ENCODE peak calls at places on chromosomes 4 and X, in four cellular contexts. One of them, this sample, is unnamed.

GRCh38 chr4:151267822-151268535 is 9.0 kb upstream of the PRSS48 start:
- DNase-seq in lower lobe of right lung: no peak
- DNase-seq in right atrium auricular region: no peak
- DNase-seq in IMR-90: peak
- DNase-seq in this sample: peak

GRCh38 chr4:19327364-19327763 is 924.3 kb upstream of the SLIT2 start:
- DNase-seq in lower lobe of right lung: no peak
- DNase-seq in right atrium auricular region: no peak
- DNase-seq in IMR-90: peak
- DNase-seq in this sample: peak

GRCh38 chrX:37986893-37987292 is 19.5 kb upstream of the SYTL5 start:
- DNase-seq in lower lobe of right lung: no peak
- DNase-seq in right atrium auricular region: no peak
- DNase-seq in IMR-90: peak
- DNase-seq in this sample: no peak

GRCh38 chr4:164536829-164537228 is 217.1 kb upstream of the SMIM31 start:
- DNase-seq in lower lobe of right lung: no peak
- DNase-seq in right atrium auricular region: no peak
- DNase-seq in IMR-90: peak
- DNase-seq in this sample: peak

GRCh38 chr4:783133-783541 is 42.8 kb downstream of the CPLX1 start:
- DNase-seq in lower lobe of right lung: no peak
- DNase-seq in right atrium auricular region: no peak
- DNase-seq in IMR-90: no peak
- DNase-seq in this sample: no peak

GRCh38 chr4:18458465-18458864 is 436.9 kb upstream of the LCORL start:
- DNase-seq in lower lobe of right lung: no peak
- DNase-seq in right atrium auricular region: no peak
- DNase-seq in IMR-90: no peak
- DNase-seq in this sample: no peak

GRCh38 chrX:148049441-148049840 is 68.3 kb downstream of the FMR1NB start:
- DNase-seq in lower lobe of right lung: no peak
- DNase-seq in right atrium auricular region: no peak
- DNase-seq in IMR-90: peak
- DNase-seq in this sample: peak

GRCh38 chrX:71976753-71977152 is 66.1 kb downstream of the NHSL2 start:
- DNase-seq in lower lobe of right lung: no peak
- DNase-seq in right atrium auricular region: no peak
- DNase-seq in IMR-90: no peak
- DNase-seq in this sample: no peak

GRCh38 chr4:169346840-169347239 is 76.1 kb upstream of the SH3RF1 start:
- DNase-seq in lower lobe of right lung: no peak
- DNase-seq in right atrium auricular region: no peak
- DNase-seq in IMR-90: no peak
- DNase-seq in this sample: no peak

GRCh38 chr4:44738615-44739014 is 12.3 kb upstream of the GNPDA2 start:
- DNase-seq in lower lobe of right lung: no peak
- DNase-seq in right atrium auricular region: no peak
- DNase-seq in IMR-90: no peak
- DNase-seq in this sample: peak

GRCh38 chr4:29717658-29718057 is 1002.5 kb upstream of the PCDH7 start:
- DNase-seq in lower lobe of right lung: no peak
- DNase-seq in right atrium auricular region: no peak
- DNase-seq in IMR-90: peak
- DNase-seq in this sample: peak

GRCh38 chr4:5893013-5893580 is at the start of gene CRMP1:
- DNase-seq in lower lobe of right lung: no peak
- DNase-seq in right atrium auricular region: no peak
- DNase-seq in IMR-90: no peak
- DNase-seq in this sample: no peak

GRCh38 chrX:46310815-46311497 is 234.3 kb downstream of the ZNF674 start:
- DNase-seq in lower lobe of right lung: no peak
- DNase-seq in right atrium auricular region: no peak
- DNase-seq in IMR-90: no peak
- DNase-seq in this sample: peak

GRCh38 chr4:145840162-145840768 is 98.4 kb downstream of the ZNF827 start:
- DNase-seq in lower lobe of right lung: no peak
- DNase-seq in right atrium auricular region: no peak
- DNase-seq in IMR-90: peak
- DNase-seq in this sample: peak

GRCh38 chr4:27716693-27717505 is 856.3 kb downstream of the STIM2 start:
- DNase-seq in lower lobe of right lung: no peak
- DNase-seq in right atrium auricular region: no peak
- DNase-seq in IMR-90: no peak
- DNase-seq in this sample: no peak

GRCh38 chrX:18809641-18810040 is 102.2 kb downstream of the PPEF1 start:
- DNase-seq in lower lobe of right lung: no peak
- DNase-seq in right atrium auricular region: no peak
- DNase-seq in IMR-90: no peak
- DNase-seq in this sample: no peak

GRCh38 chr4:81724925-81725329 is 253.2 kb upstream of the RASGEF1B start:
- DNase-seq in lower lobe of right lung: peak
- DNase-seq in right atrium auricular region: peak
- DNase-seq in IMR-90: no peak
- DNase-seq in this sample: peak

GRCh38 chrX:72101597-72102037 is 30.1 kb downstream of the RTL5 start:
- DNase-seq in lower lobe of right lung: no peak
- DNase-seq in right atrium auricular region: no peak
- DNase-seq in IMR-90: no peak
- DNase-seq in this sample: no peak

GRCh38 chr4:5888222-5888701 is 4.6 kb downstream of the CRMP1 start:
- DNase-seq in lower lobe of right lung: no peak
- DNase-seq in right atrium auricular region: no peak
- DNase-seq in IMR-90: no peak
- DNase-seq in this sample: no peak

GRCh38 chr4:183370786-183371185 is 48.6 kb upstream of the CLDN24 start:
- DNase-seq in lower lobe of right lung: no peak
- DNase-seq in right atrium auricular region: no peak
- DNase-seq in IMR-90: no peak
- DNase-seq in this sample: no peak

GRCh38 chr4:110197421-110198398 is 705 bp downstream of the ELOVL6 start:
- DNase-seq in lower lobe of right lung: no peak
- DNase-seq in right atrium auricular region: no peak
- DNase-seq in IMR-90: peak
- DNase-seq in this sample: peak

GRCh38 chr4:150037251-150037856 is 40.9 kb upstream of the DCLK2 start:
- DNase-seq in lower lobe of right lung: no peak
- DNase-seq in right atrium auricular region: no peak
- DNase-seq in IMR-90: no peak
- DNase-seq in this sample: peak

GRCh38 chrX:122113376-122113775 is 1066.0 kb downstream of the GLUD2 start:
- DNase-seq in lower lobe of right lung: no peak
- DNase-seq in right atrium auricular region: no peak
- DNase-seq in IMR-90: no peak
- DNase-seq in this sample: no peak

GRCh38 chrX:107537815-107538214 is 88.4 kb downstream of the FRMPD3 start:
- DNase-seq in lower lobe of right lung: no peak
- DNase-seq in right atrium auricular region: no peak
- DNase-seq in IMR-90: peak
- DNase-seq in this sample: peak

GRCh38 chrX:136765957-136766356 is 14.8 kb downstream of the ARHGEF6 start:
- DNase-seq in lower lobe of right lung: no peak
- DNase-seq in right atrium auricular region: no peak
- DNase-seq in IMR-90: no peak
- DNase-seq in this sample: no peak

GRCh38 chrX:153297376-153297775 is 24.2 kb downstream of the PNMA6F start:
- DNase-seq in lower lobe of right lung: no peak
- DNase-seq in right atrium auricular region: no peak
- DNase-seq in IMR-90: no peak
- DNase-seq in this sample: no peak

GRCh38 chrX:153307546-153308175 is 13.9 kb downstream of the PNMA6F start:
- DNase-seq in lower lobe of right lung: no peak
- DNase-seq in right atrium auricular region: no peak
- DNase-seq in IMR-90: no peak
- DNase-seq in this sample: no peak

GRCh38 chr4:123699823-123700822 is 303.5 kb downstream of the SPRY1 start:
- DNase-seq in lower lobe of right lung: no peak
- DNase-seq in right atrium auricular region: no peak
- DNase-seq in IMR-90: peak
- DNase-seq in this sample: peak

GRCh38 chrX:152817082-152817744 is 13.3 kb downstream of the CETN2 start:
- DNase-seq in lower lobe of right lung: no peak
- DNase-seq in right atrium auricular region: no peak
- DNase-seq in IMR-90: peak
- DNase-seq in this sample: peak

GRCh38 chr4:1369484-1370079 is 22.6 kb downstream of the UVSSA start:
- DNase-seq in lower lobe of right lung: peak
- DNase-seq in right atrium auricular region: no peak
- DNase-seq in IMR-90: no peak
- DNase-seq in this sample: no peak

GRCh38 chr4:183485411-183486160 is 19.3 kb upstream of the ING2 start:
- DNase-seq in lower lobe of right lung: no peak
- DNase-seq in right atrium auricular region: no peak
- DNase-seq in IMR-90: peak
- DNase-seq in this sample: peak

GRCh38 chrX:10173331-10173900 is 16.6 kb downstream of the CLCN4 start:
- DNase-seq in lower lobe of right lung: no peak
- DNase-seq in right atrium auricular region: peak
- DNase-seq in IMR-90: peak
- DNase-seq in this sample: peak
- H3K4me3 ChIP-seq in lower lobe of right lung: no peak
- H3K4me3 ChIP-seq in right atrium auricular region: no peak
- H3K4me3 ChIP-seq in IMR-90: no peak
- H3K4me3 ChIP-seq in this sample: peak

DNA sequence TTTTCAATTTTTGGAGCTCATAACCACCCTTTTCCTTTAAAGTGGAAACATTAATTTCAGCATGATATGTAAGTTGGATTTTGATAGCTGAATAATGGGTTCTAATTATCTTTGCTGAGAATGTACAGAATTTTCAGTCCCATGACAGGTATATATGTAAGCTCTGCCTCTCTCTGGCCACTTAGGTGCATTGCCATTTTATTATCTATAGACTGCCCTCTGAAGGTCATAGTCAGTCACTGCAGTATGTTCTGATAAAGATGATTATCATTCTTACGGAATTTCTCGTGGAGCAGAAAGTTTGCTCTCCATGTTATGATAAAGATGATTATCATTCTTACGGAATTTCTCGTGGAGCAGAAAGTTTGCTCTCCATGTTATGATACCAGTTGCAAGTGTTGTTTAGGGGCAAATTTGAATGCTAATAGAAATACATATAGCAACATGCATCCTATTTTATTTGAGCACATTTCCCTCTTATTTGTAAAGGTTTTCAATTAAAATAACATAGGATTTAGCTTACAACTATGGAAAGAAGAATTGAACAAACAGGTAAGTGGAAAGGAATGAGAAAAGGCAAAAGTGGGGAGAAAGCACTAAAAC is 10.4 kb downstream of the AFP start:
- DNase-seq in lower lobe of right lung: no peak
- DNase-seq in right atrium auricular region: no peak
- DNase-seq in IMR-90: peak
- DNase-seq in this sample: peak
- TF ChIP-seq CTCF in lower lobe of right lung: peak
- TF ChIP-seq CTCF in right atrium auricular region: peak
- TF ChIP-seq CTCF in IMR-90: peak
- TF ChIP-seq CTCF in this sample: peak

DNA sequence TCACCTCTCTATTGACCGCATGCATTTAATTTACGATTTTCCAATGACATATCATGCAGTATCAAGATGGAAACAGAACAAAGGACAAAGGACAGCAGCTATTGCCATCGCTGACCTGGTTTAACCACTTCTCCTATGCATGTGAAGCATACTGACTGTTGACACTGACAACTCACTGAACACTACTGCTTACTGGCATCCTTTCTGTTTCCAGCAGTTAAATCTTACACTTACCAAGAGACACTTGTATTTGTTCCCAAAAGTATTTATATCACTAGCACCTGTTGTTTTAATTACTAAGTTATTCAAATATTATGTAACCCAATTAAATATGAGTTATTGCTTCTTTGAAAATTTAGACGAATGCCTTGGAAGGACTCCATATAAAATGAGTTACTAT is 176.7 kb downstream of the PDGFC start:
- DNase-seq in lower lobe of right lung: no peak
- DNase-seq in right atrium auricular region: no peak
- DNase-seq in IMR-90: no peak
- DNase-seq in this sample: no peak
- H3K4me3 ChIP-seq in lower lobe of right lung: no peak
- H3K4me3 ChIP-seq in right atrium auricular region: no peak
- H3K4me3 ChIP-seq in IMR-90: no peak
- H3K4me3 ChIP-seq in this sample: no peak

GRCh38 chr4:88211473-88212252 is 53.2 kb upstream of the ABCG2 start:
- DNase-seq in lower lobe of right lung: no peak
- DNase-seq in right atrium auricular region: no peak
- DNase-seq in IMR-90: peak
- DNase-seq in this sample: peak

GRCh38 chr4:88215351-88215750 is 56.9 kb upstream of the ABCG2 start:
- DNase-seq in lower lobe of right lung: no peak
- DNase-seq in right atrium auricular region: no peak
- DNase-seq in IMR-90: peak
- DNase-seq in this sample: no peak

GRCh38 chr4:88216395-88216794 is 58.0 kb upstream of the ABCG2 start:
- DNase-seq in lower lobe of right lung: no peak
- DNase-seq in right atrium auricular region: no peak
- DNase-seq in IMR-90: no peak
- DNase-seq in this sample: no peak

GRCh38 chr4:88208146-88208545 is 49.7 kb upstream of the ABCG2 start:
- DNase-seq in lower lobe of right lung: no peak
- DNase-seq in right atrium auricular region: no peak
- DNase-seq in IMR-90: no peak
- DNase-seq in this sample: no peak

DNA sequence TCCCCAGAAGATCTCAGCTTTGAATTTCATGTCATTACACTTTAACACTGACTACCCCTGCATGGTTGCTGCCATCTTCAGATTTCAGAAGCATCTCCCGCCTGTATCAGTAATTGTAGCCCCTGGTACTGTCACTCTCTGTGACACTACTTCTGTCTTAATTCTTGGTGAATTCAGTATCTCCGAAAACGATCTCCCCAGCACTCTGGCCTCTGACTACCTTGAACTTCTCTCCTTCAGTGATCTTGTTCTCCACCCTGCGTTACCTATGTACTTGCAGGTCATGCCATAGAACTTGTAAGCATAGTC is 53.8 kb upstream of the ABCG2 start:
- DNase-seq in lower lobe of right lung: no peak
- DNase-seq in right atrium auricular region: no peak
- DNase-seq in IMR-90: no peak
- DNase-seq in this sample: no peak
- TF ChIP-seq CTCF in lower lobe of right lung: no peak
- TF ChIP-seq CTCF in right atrium auricular region: peak
- TF ChIP-seq CTCF in IMR-90: no peak
- TF ChIP-seq CTCF in this sample: no peak

GRCh38 chr4:140061194-140061593 is 92.8 kb downstream of the MAML3 start:
- DNase-seq in lower lobe of right lung: no peak
- DNase-seq in right atrium auricular region: no peak
- DNase-seq in IMR-90: peak
- DNase-seq in this sample: no peak
- H3K4me3 ChIP-seq in lower lobe of right lung: no peak
- H3K4me3 ChIP-seq in right atrium auricular region: no peak
- H3K4me3 ChIP-seq in IMR-90: peak
- H3K4me3 ChIP-seq in this sample: no peak

This sample was measured in epithelial cell of esophagus.